ENCODE peak calls at places on chromosomes 5 and 9, in four cellular contexts. Q is NCI-H524, F is left cardiac atrium, T is endothelial cell of umbilical vein. B is an unnamed sample.
A peak's percentile ranks its signal among the peaks of the same experiment; 100 is the strongest.

GRCh38 chr9:136625101-136626065 is 37.3 kb upstream of the EGFL7 start:
- DNase-seq in Q (peak; percentile 26), F (peak; percentile 88), T (peak; percentile 86), B (peak; percentile 76)

GRCh38 chr5:93598997-93599371 is 16.0 kb downstream of the NR2F1 start:
- DNase-seq in Q (no peak), F (no peak), T (no peak), B (no peak)

GRCh38 chr5:119009131-119009530 is 20.8 kb upstream of the DTWD2 start:
- DNase-seq in Q (no peak), F (no peak), T (no peak), B (no peak)

GRCh38 chr5:107365355-107366109 is 305.2 kb downstream of the EFNA5 start:
- DNase-seq in Q (no peak), F (no peak), T (peak; percentile 55), B (no peak)

GRCh38 chr5:10903786-10904560 is 142.9 kb upstream of the DAP start:
- DNase-seq in Q (no peak), F (no peak), T (no peak), B (no peak)

GRCh38 chr5:103461223-103461622 is 101.4 kb downstream of the NUDT12 start:
- DNase-seq in Q (no peak), F (no peak), T (no peak), B (peak; percentile 66)

GRCh38 chr5:34483442-34484033 is 172.6 kb upstream of the RAI14 start:
- DNase-seq in Q (no peak), F (no peak), T (no peak), B (no peak)

GRCh38 chr9:110081395-110081794 is 126.6 kb downstream of the C9orf152 start:
- DNase-seq in Q (no peak), F (no peak), T (no peak), B (peak; percentile 57)

GRCh38 chr9:137365552-137366444 is 57.2 kb downstream of the EXD3 start:
- DNase-seq in Q (peak; percentile 34), F (no peak), T (no peak), B (no peak)

GRCh38 chr9:88013607-88014006 is 39.3 kb upstream of the CDK20 start:
- DNase-seq in Q (no peak), F (no peak), T (no peak), B (no peak)

GRCh38 chr5:142770650-142771609 is 753 bp downstream of the ARHGAP26 start:
- DNase-seq in Q (peak; percentile 61), F (peak; percentile 68), T (peak; percentile 68), B (peak; percentile 45)

GRCh38 chr5:154487541-154487940 is 9.5 kb upstream of the HAND1 start:
- DNase-seq in Q (no peak), F (no peak), T (no peak), B (no peak)

B was measured in AG20443.